ENCODE peak calls at places on chromosomes 7 and 10, in ten cellular contexts. One of them, this sample, is unnamed.

GRCh38 chr7:38881015-38881414 is 28.0 kb downstream of the VPS41 start:
- DNase-seq in neural crest cell: no peak
- DNase-seq in HL-60: no peak
- DNase-seq in stimulated activated CD4-positive, alpha-beta T cell treated with anti-CD3 and anti-CD28 coated beads, Interleukin-12 subunit alpha, Interleukin-12 subunit beta, amount 100 ng/mL, for 48 hours: no peak
- DNase-seq in left ventricle myocardium inferior: no peak
- DNase-seq in stimulated activated CD8-positive, alpha-beta memory T cell treated with anti-CD3 and anti-CD28 coated beads, Interleukin-15, amount 100 ng/mL, for 4 hours: no peak
- DNase-seq in HT1080: peak; percentile 26
- DNase-seq in fibroblast of the aortic adventitia: no peak
- DNase-seq in HuH-7.5: no peak
- DNase-seq in body of pancreas: no peak
- DNase-seq in this sample: no peak

GRCh38 chr7:111516612-111517011 is 45.7 kb downstream of the IMMP2L start:
- DNase-seq in neural crest cell: no peak
- DNase-seq in HL-60: no peak
- DNase-seq in stimulated activated CD4-positive, alpha-beta T cell treated with anti-CD3 and anti-CD28 coated beads, Interleukin-12 subunit alpha, Interleukin-12 subunit beta, amount 100 ng/mL, for 48 hours: no peak
- DNase-seq in left ventricle myocardium inferior: no peak
- DNase-seq in stimulated activated CD8-positive, alpha-beta memory T cell treated with anti-CD3 and anti-CD28 coated beads, Interleukin-15, amount 100 ng/mL, for 4 hours: no peak
- DNase-seq in HT1080: no peak
- DNase-seq in fibroblast of the aortic adventitia: no peak
- DNase-seq in HuH-7.5: no peak
- DNase-seq in body of pancreas: no peak
- DNase-seq in this sample: no peak

GRCh38 chr7:98867271-98867701 is 2.5 kb downstream of the TMEM130 start:
- DNase-seq in neural crest cell: no peak
- DNase-seq in HL-60: no peak
- DNase-seq in stimulated activated CD4-positive, alpha-beta T cell treated with anti-CD3 and anti-CD28 coated beads, Interleukin-12 subunit alpha, Interleukin-12 subunit beta, amount 100 ng/mL, for 48 hours: no peak
- DNase-seq in left ventricle myocardium inferior: no peak
- DNase-seq in stimulated activated CD8-positive, alpha-beta memory T cell treated with anti-CD3 and anti-CD28 coated beads, Interleukin-15, amount 100 ng/mL, for 4 hours: no peak
- DNase-seq in HT1080: no peak
- DNase-seq in fibroblast of the aortic adventitia: peak; percentile 61
- DNase-seq in HuH-7.5: no peak
- DNase-seq in body of pancreas: no peak
- DNase-seq in this sample: no peak

GRCh38 chr10:119919823-119920222 is 27.3 kb downstream of the SEC23IP start:
- DNase-seq in neural crest cell: no peak
- DNase-seq in HL-60: no peak
- DNase-seq in stimulated activated CD4-positive, alpha-beta T cell treated with anti-CD3 and anti-CD28 coated beads, Interleukin-12 subunit alpha, Interleukin-12 subunit beta, amount 100 ng/mL, for 48 hours: no peak
- DNase-seq in left ventricle myocardium inferior: no peak
- DNase-seq in stimulated activated CD8-positive, alpha-beta memory T cell treated with anti-CD3 and anti-CD28 coated beads, Interleukin-15, amount 100 ng/mL, for 4 hours: no peak
- DNase-seq in HT1080: no peak
- DNase-seq in fibroblast of the aortic adventitia: no peak
- DNase-seq in HuH-7.5: no peak
- DNase-seq in body of pancreas: no peak
- DNase-seq in this sample: no peak

GRCh38 chr10:126536148-126536547 is 134.3 kb downstream of the C10orf90 start:
- DNase-seq in neural crest cell: no peak
- DNase-seq in HL-60: no peak
- DNase-seq in stimulated activated CD4-positive, alpha-beta T cell treated with anti-CD3 and anti-CD28 coated beads, Interleukin-12 subunit alpha, Interleukin-12 subunit beta, amount 100 ng/mL, for 48 hours: no peak
- DNase-seq in left ventricle myocardium inferior: no peak
- DNase-seq in stimulated activated CD8-positive, alpha-beta memory T cell treated with anti-CD3 and anti-CD28 coated beads, Interleukin-15, amount 100 ng/mL, for 4 hours: no peak
- DNase-seq in HT1080: no peak
- DNase-seq in fibroblast of the aortic adventitia: peak; percentile 25
- DNase-seq in HuH-7.5: no peak
- DNase-seq in body of pancreas: no peak
- DNase-seq in this sample: no peak

GRCh38 chr7:29120955-29121354 is 25.4 kb downstream of the CPVL start:
- DNase-seq in neural crest cell: no peak
- DNase-seq in HL-60: no peak
- DNase-seq in stimulated activated CD4-positive, alpha-beta T cell treated with anti-CD3 and anti-CD28 coated beads, Interleukin-12 subunit alpha, Interleukin-12 subunit beta, amount 100 ng/mL, for 48 hours: no peak
- DNase-seq in left ventricle myocardium inferior: no peak
- DNase-seq in stimulated activated CD8-positive, alpha-beta memory T cell treated with anti-CD3 and anti-CD28 coated beads, Interleukin-15, amount 100 ng/mL, for 4 hours: no peak
- DNase-seq in HT1080: no peak
- DNase-seq in fibroblast of the aortic adventitia: no peak
- DNase-seq in HuH-7.5: no peak
- DNase-seq in body of pancreas: no peak
- DNase-seq in this sample: no peak

GRCh38 chr7:110940756-110941155 is 150.2 kb upstream of the LRRN3 start:
- DNase-seq in neural crest cell: no peak
- DNase-seq in HL-60: no peak
- DNase-seq in stimulated activated CD4-positive, alpha-beta T cell treated with anti-CD3 and anti-CD28 coated beads, Interleukin-12 subunit alpha, Interleukin-12 subunit beta, amount 100 ng/mL, for 48 hours: no peak
- DNase-seq in left ventricle myocardium inferior: no peak
- DNase-seq in stimulated activated CD8-positive, alpha-beta memory T cell treated with anti-CD3 and anti-CD28 coated beads, Interleukin-15, amount 100 ng/mL, for 4 hours: no peak
- DNase-seq in HT1080: no peak
- DNase-seq in fibroblast of the aortic adventitia: no peak
- DNase-seq in HuH-7.5: no peak
- DNase-seq in body of pancreas: no peak
- DNase-seq in this sample: no peak

GRCh38 chr10:1980459-1980858 is 243.1 kb upstream of the ADARB2 start:
- DNase-seq in neural crest cell: no peak
- DNase-seq in HL-60: no peak
- DNase-seq in stimulated activated CD4-positive, alpha-beta T cell treated with anti-CD3 and anti-CD28 coated beads, Interleukin-12 subunit alpha, Interleukin-12 subunit beta, amount 100 ng/mL, for 48 hours: no peak
- DNase-seq in left ventricle myocardium inferior: no peak
- DNase-seq in stimulated activated CD8-positive, alpha-beta memory T cell treated with anti-CD3 and anti-CD28 coated beads, Interleukin-15, amount 100 ng/mL, for 4 hours: no peak
- DNase-seq in HT1080: no peak
- DNase-seq in fibroblast of the aortic adventitia: no peak
- DNase-seq in HuH-7.5: no peak
- DNase-seq in body of pancreas: no peak
- DNase-seq in this sample: no peak

GRCh38 chr7:107044347-107045194 is at the start of gene PRKAR2B:
- DNase-seq in neural crest cell: peak; percentile 75
- DNase-seq in HL-60: peak; percentile 32
- DNase-seq in stimulated activated CD4-positive, alpha-beta T cell treated with anti-CD3 and anti-CD28 coated beads, Interleukin-12 subunit alpha, Interleukin-12 subunit beta, amount 100 ng/mL, for 48 hours: peak; percentile 29
- DNase-seq in left ventricle myocardium inferior: peak; percentile 80
- DNase-seq in stimulated activated CD8-positive, alpha-beta memory T cell treated with anti-CD3 and anti-CD28 coated beads, Interleukin-15, amount 100 ng/mL, for 4 hours: peak; percentile 59
- DNase-seq in HT1080: peak; percentile 73
- DNase-seq in fibroblast of the aortic adventitia: peak; percentile 31
- DNase-seq in HuH-7.5: peak; percentile 86
- DNase-seq in body of pancreas: peak; percentile 69
- DNase-seq in this sample: no peak

GRCh38 chr7:128878226-128879105 is 15.8 kb downstream of the ATP6V1F start:
- DNase-seq in neural crest cell: no peak
- DNase-seq in HL-60: no peak
- DNase-seq in stimulated activated CD4-positive, alpha-beta T cell treated with anti-CD3 and anti-CD28 coated beads, Interleukin-12 subunit alpha, Interleukin-12 subunit beta, amount 100 ng/mL, for 48 hours: no peak
- DNase-seq in left ventricle myocardium inferior: peak; percentile 6
- DNase-seq in stimulated activated CD8-positive, alpha-beta memory T cell treated with anti-CD3 and anti-CD28 coated beads, Interleukin-15, amount 100 ng/mL, for 4 hours: no peak
- DNase-seq in HT1080: no peak
- DNase-seq in fibroblast of the aortic adventitia: no peak
- DNase-seq in HuH-7.5: no peak
- DNase-seq in body of pancreas: no peak
- DNase-seq in this sample: no peak

GRCh38 chr10:12499587-12499986 is 150.2 kb downstream of the CAMK1D start:
- DNase-seq in neural crest cell: no peak
- DNase-seq in HL-60: no peak
- DNase-seq in stimulated activated CD4-positive, alpha-beta T cell treated with anti-CD3 and anti-CD28 coated beads, Interleukin-12 subunit alpha, Interleukin-12 subunit beta, amount 100 ng/mL, for 48 hours: no peak
- DNase-seq in left ventricle myocardium inferior: no peak
- DNase-seq in stimulated activated CD8-positive, alpha-beta memory T cell treated with anti-CD3 and anti-CD28 coated beads, Interleukin-15, amount 100 ng/mL, for 4 hours: no peak
- DNase-seq in HT1080: no peak
- DNase-seq in fibroblast of the aortic adventitia: peak; percentile 20
- DNase-seq in HuH-7.5: no peak
- DNase-seq in body of pancreas: no peak
- DNase-seq in this sample: no peak

GRCh38 chr7:14734839-14735321 is 167.7 kb downstream of the DGKB start:
- DNase-seq in neural crest cell: peak; percentile 1
- DNase-seq in HL-60: no peak
- DNase-seq in stimulated activated CD4-positive, alpha-beta T cell treated with anti-CD3 and anti-CD28 coated beads, Interleukin-12 subunit alpha, Interleukin-12 subunit beta, amount 100 ng/mL, for 48 hours: no peak
- DNase-seq in left ventricle myocardium inferior: no peak
- DNase-seq in stimulated activated CD8-positive, alpha-beta memory T cell treated with anti-CD3 and anti-CD28 coated beads, Interleukin-15, amount 100 ng/mL, for 4 hours: no peak
- DNase-seq in HT1080: no peak
- DNase-seq in fibroblast of the aortic adventitia: no peak
- DNase-seq in HuH-7.5: peak; percentile 29
- DNase-seq in body of pancreas: peak; percentile 15
- DNase-seq in this sample: no peak

GRCh38 chr7:94089806-94090205 is 85.7 kb upstream of the BET1 start:
- DNase-seq in neural crest cell: no peak
- DNase-seq in HL-60: no peak
- DNase-seq in stimulated activated CD4-positive, alpha-beta T cell treated with anti-CD3 and anti-CD28 coated beads, Interleukin-12 subunit alpha, Interleukin-12 subunit beta, amount 100 ng/mL, for 48 hours: no peak
- DNase-seq in left ventricle myocardium inferior: no peak
- DNase-seq in stimulated activated CD8-positive, alpha-beta memory T cell treated with anti-CD3 and anti-CD28 coated beads, Interleukin-15, amount 100 ng/mL, for 4 hours: no peak
- DNase-seq in HT1080: no peak
- DNase-seq in fibroblast of the aortic adventitia: no peak
- DNase-seq in HuH-7.5: no peak
- DNase-seq in body of pancreas: no peak
- DNase-seq in this sample: no peak

GRCh38 chr7:70006411-70006920 is 408.2 kb downstream of the AUTS2 start:
- DNase-seq in neural crest cell: no peak
- DNase-seq in HL-60: no peak
- DNase-seq in stimulated activated CD4-positive, alpha-beta T cell treated with anti-CD3 and anti-CD28 coated beads, Interleukin-12 subunit alpha, Interleukin-12 subunit beta, amount 100 ng/mL, for 48 hours: no peak
- DNase-seq in left ventricle myocardium inferior: no peak
- DNase-seq in stimulated activated CD8-positive, alpha-beta memory T cell treated with anti-CD3 and anti-CD28 coated beads, Interleukin-15, amount 100 ng/mL, for 4 hours: no peak
- DNase-seq in HT1080: no peak
- DNase-seq in fibroblast of the aortic adventitia: no peak
- DNase-seq in HuH-7.5: no peak
- DNase-seq in body of pancreas: no peak
- DNase-seq in this sample: no peak

GRCh38 chr7:73734619-73735525 is 3.7 kb downstream of the ABHD11 start:
- DNase-seq in neural crest cell: peak; percentile 72
- DNase-seq in HL-60: peak; percentile 91
- DNase-seq in stimulated activated CD4-positive, alpha-beta T cell treated with anti-CD3 and anti-CD28 coated beads, Interleukin-12 subunit alpha, Interleukin-12 subunit beta, amount 100 ng/mL, for 48 hours: peak; percentile 90
- DNase-seq in left ventricle myocardium inferior: peak; percentile 43
- DNase-seq in stimulated activated CD8-positive, alpha-beta memory T cell treated with anti-CD3 and anti-CD28 coated beads, Interleukin-15, amount 100 ng/mL, for 4 hours: peak; percentile 54
- DNase-seq in HT1080: peak; percentile 89
- DNase-seq in fibroblast of the aortic adventitia: peak; percentile 67
- DNase-seq in HuH-7.5: peak; percentile 68
- DNase-seq in body of pancreas: peak; percentile 88
- DNase-seq in this sample: peak; percentile 90

GRCh38 chr7:30524545-30524944 is 19.9 kb upstream of the GGCT start:
- DNase-seq in neural crest cell: no peak
- DNase-seq in HL-60: no peak
- DNase-seq in stimulated activated CD4-positive, alpha-beta T cell treated with anti-CD3 and anti-CD28 coated beads, Interleukin-12 subunit alpha, Interleukin-12 subunit beta, amount 100 ng/mL, for 48 hours: no peak
- DNase-seq in left ventricle myocardium inferior: no peak
- DNase-seq in stimulated activated CD8-positive, alpha-beta memory T cell treated with anti-CD3 and anti-CD28 coated beads, Interleukin-15, amount 100 ng/mL, for 4 hours: no peak
- DNase-seq in HT1080: peak; percentile 25
- DNase-seq in fibroblast of the aortic adventitia: no peak
- DNase-seq in HuH-7.5: no peak
- DNase-seq in body of pancreas: no peak
- DNase-seq in this sample: no peak

GRCh38 chr10:14074062-14074884 is 256.5 kb downstream of the FRMD4A start:
- DNase-seq in neural crest cell: no peak
- DNase-seq in HL-60: no peak
- DNase-seq in stimulated activated CD4-positive, alpha-beta T cell treated with anti-CD3 and anti-CD28 coated beads, Interleukin-12 subunit alpha, Interleukin-12 subunit beta, amount 100 ng/mL, for 48 hours: no peak
- DNase-seq in left ventricle myocardium inferior: peak; percentile 84
- DNase-seq in stimulated activated CD8-positive, alpha-beta memory T cell treated with anti-CD3 and anti-CD28 coated beads, Interleukin-15, amount 100 ng/mL, for 4 hours: no peak
- DNase-seq in HT1080: peak; percentile 96
- DNase-seq in fibroblast of the aortic adventitia: peak; percentile 100
- DNase-seq in HuH-7.5: peak; percentile 22
- DNase-seq in body of pancreas: peak; percentile 84
- DNase-seq in this sample: peak; percentile 44

GRCh38 chr10:62650411-62650810 is 154.1 kb upstream of the ADO start:
- DNase-seq in neural crest cell: no peak
- DNase-seq in HL-60: no peak
- DNase-seq in stimulated activated CD4-positive, alpha-beta T cell treated with anti-CD3 and anti-CD28 coated beads, Interleukin-12 subunit alpha, Interleukin-12 subunit beta, amount 100 ng/mL, for 48 hours: no peak
- DNase-seq in left ventricle myocardium inferior: no peak
- DNase-seq in stimulated activated CD8-positive, alpha-beta memory T cell treated with anti-CD3 and anti-CD28 coated beads, Interleukin-15, amount 100 ng/mL, for 4 hours: no peak
- DNase-seq in HT1080: no peak
- DNase-seq in fibroblast of the aortic adventitia: no peak
- DNase-seq in HuH-7.5: no peak
- DNase-seq in body of pancreas: no peak
- DNase-seq in this sample: no peak

GRCh38 chr7:73606801-73607691 is 17.3 kb downstream of the MLXIPL start:
- DNase-seq in neural crest cell: peak; percentile 89
- DNase-seq in HL-60: peak; percentile 27
- DNase-seq in stimulated activated CD4-positive, alpha-beta T cell treated with anti-CD3 and anti-CD28 coated beads, Interleukin-12 subunit alpha, Interleukin-12 subunit beta, amount 100 ng/mL, for 48 hours: peak; percentile 53
- DNase-seq in left ventricle myocardium inferior: peak; percentile 33
- DNase-seq in stimulated activated CD8-positive, alpha-beta memory T cell treated with anti-CD3 and anti-CD28 coated beads, Interleukin-15, amount 100 ng/mL, for 4 hours: peak; percentile 23
- DNase-seq in HT1080: no peak
- DNase-seq in fibroblast of the aortic adventitia: peak; percentile 42
- DNase-seq in HuH-7.5: peak; percentile 74
- DNase-seq in body of pancreas: peak; percentile 58
- DNase-seq in this sample: peak; percentile 30

GRCh38 chr10:130377986-130378545 is 241.9 kb downstream of the GLRX3 start:
- DNase-seq in neural crest cell: no peak
- DNase-seq in HL-60: no peak
- DNase-seq in stimulated activated CD4-positive, alpha-beta T cell treated with anti-CD3 and anti-CD28 coated beads, Interleukin-12 subunit alpha, Interleukin-12 subunit beta, amount 100 ng/mL, for 48 hours: no peak
- DNase-seq in left ventricle myocardium inferior: no peak
- DNase-seq in stimulated activated CD8-positive, alpha-beta memory T cell treated with anti-CD3 and anti-CD28 coated beads, Interleukin-15, amount 100 ng/mL, for 4 hours: no peak
- DNase-seq in HT1080: no peak
- DNase-seq in fibroblast of the aortic adventitia: no peak
- DNase-seq in HuH-7.5: no peak
- DNase-seq in body of pancreas: no peak
- DNase-seq in this sample: no peak

GRCh38 chr7:99949645-99950228 is 20.3 kb upstream of the GJC3 start:
- DNase-seq in neural crest cell: no peak
- DNase-seq in HL-60: no peak
- DNase-seq in stimulated activated CD4-positive, alpha-beta T cell treated with anti-CD3 and anti-CD28 coated beads, Interleukin-12 subunit alpha, Interleukin-12 subunit beta, amount 100 ng/mL, for 48 hours: no peak
- DNase-seq in left ventricle myocardium inferior: no peak
- DNase-seq in stimulated activated CD8-positive, alpha-beta memory T cell treated with anti-CD3 and anti-CD28 coated beads, Interleukin-15, amount 100 ng/mL, for 4 hours: no peak
- DNase-seq in HT1080: no peak
- DNase-seq in fibroblast of the aortic adventitia: peak; percentile 45
- DNase-seq in HuH-7.5: no peak
- DNase-seq in body of pancreas: no peak
- DNase-seq in this sample: peak; percentile 34

GRCh38 chr10:78212134-78212785 is 178.6 kb downstream of the RPS24 start:
- DNase-seq in neural crest cell: no peak
- DNase-seq in HL-60: no peak
- DNase-seq in stimulated activated CD4-positive, alpha-beta T cell treated with anti-CD3 and anti-CD28 coated beads, Interleukin-12 subunit alpha, Interleukin-12 subunit beta, amount 100 ng/mL, for 48 hours: no peak
- DNase-seq in left ventricle myocardium inferior: peak; percentile 52
- DNase-seq in stimulated activated CD8-positive, alpha-beta memory T cell treated with anti-CD3 and anti-CD28 coated beads, Interleukin-15, amount 100 ng/mL, for 4 hours: no peak
- DNase-seq in HT1080: no peak
- DNase-seq in fibroblast of the aortic adventitia: peak; percentile 47
- DNase-seq in HuH-7.5: no peak
- DNase-seq in body of pancreas: no peak
- DNase-seq in this sample: no peak

GRCh38 chr7:19413444-19413965 is 268.3 kb upstream of the FERD3L start:
- DNase-seq in neural crest cell: no peak
- DNase-seq in HL-60: no peak
- DNase-seq in stimulated activated CD4-positive, alpha-beta T cell treated with anti-CD3 and anti-CD28 coated beads, Interleukin-12 subunit alpha, Interleukin-12 subunit beta, amount 100 ng/mL, for 48 hours: no peak
- DNase-seq in left ventricle myocardium inferior: no peak
- DNase-seq in stimulated activated CD8-positive, alpha-beta memory T cell treated with anti-CD3 and anti-CD28 coated beads, Interleukin-15, amount 100 ng/mL, for 4 hours: no peak
- DNase-seq in HT1080: no peak
- DNase-seq in fibroblast of the aortic adventitia: no peak
- DNase-seq in HuH-7.5: no peak
- DNase-seq in body of pancreas: no peak
- DNase-seq in this sample: no peak

GRCh38 chr10:102593074-102593803 is 51.0 kb upstream of the TRIM8 start:
- DNase-seq in neural crest cell: no peak
- DNase-seq in HL-60: no peak
- DNase-seq in stimulated activated CD4-positive, alpha-beta T cell treated with anti-CD3 and anti-CD28 coated beads, Interleukin-12 subunit alpha, Interleukin-12 subunit beta, amount 100 ng/mL, for 48 hours: no peak
- DNase-seq in left ventricle myocardium inferior: no peak
- DNase-seq in stimulated activated CD8-positive, alpha-beta memory T cell treated with anti-CD3 and anti-CD28 coated beads, Interleukin-15, amount 100 ng/mL, for 4 hours: no peak
- DNase-seq in HT1080: peak; percentile 95
- DNase-seq in fibroblast of the aortic adventitia: no peak
- DNase-seq in HuH-7.5: no peak
- DNase-seq in body of pancreas: no peak
- DNase-seq in this sample: no peak

GRCh38 chr7:138169441-138169851 is 93.2 kb downstream of the AKR1D1 start:
- DNase-seq in neural crest cell: no peak
- DNase-seq in HL-60: no peak
- DNase-seq in stimulated activated CD4-positive, alpha-beta T cell treated with anti-CD3 and anti-CD28 coated beads, Interleukin-12 subunit alpha, Interleukin-12 subunit beta, amount 100 ng/mL, for 48 hours: no peak
- DNase-seq in left ventricle myocardium inferior: no peak
- DNase-seq in stimulated activated CD8-positive, alpha-beta memory T cell treated with anti-CD3 and anti-CD28 coated beads, Interleukin-15, amount 100 ng/mL, for 4 hours: no peak
- DNase-seq in HT1080: no peak
- DNase-seq in fibroblast of the aortic adventitia: no peak
- DNase-seq in HuH-7.5: no peak
- DNase-seq in body of pancreas: no peak
- DNase-seq in this sample: no peak

GRCh38 chr10:63889756-63890155 is 368.6 kb downstream of the REEP3 start:
- DNase-seq in neural crest cell: no peak
- DNase-seq in HL-60: no peak
- DNase-seq in stimulated activated CD4-positive, alpha-beta T cell treated with anti-CD3 and anti-CD28 coated beads, Interleukin-12 subunit alpha, Interleukin-12 subunit beta, amount 100 ng/mL, for 48 hours: no peak
- DNase-seq in left ventricle myocardium inferior: no peak
- DNase-seq in stimulated activated CD8-positive, alpha-beta memory T cell treated with anti-CD3 and anti-CD28 coated beads, Interleukin-15, amount 100 ng/mL, for 4 hours: no peak
- DNase-seq in HT1080: no peak
- DNase-seq in fibroblast of the aortic adventitia: no peak
- DNase-seq in HuH-7.5: no peak
- DNase-seq in body of pancreas: no peak
- DNase-seq in this sample: no peak

GRCh38 chr7:80498481-80499349 is 13.1 kb downstream of the GNAT3 start:
- DNase-seq in neural crest cell: no peak
- DNase-seq in HL-60: no peak
- DNase-seq in stimulated activated CD4-positive, alpha-beta T cell treated with anti-CD3 and anti-CD28 coated beads, Interleukin-12 subunit alpha, Interleukin-12 subunit beta, amount 100 ng/mL, for 48 hours: no peak
- DNase-seq in left ventricle myocardium inferior: no peak
- DNase-seq in stimulated activated CD8-positive, alpha-beta memory T cell treated with anti-CD3 and anti-CD28 coated beads, Interleukin-15, amount 100 ng/mL, for 4 hours: no peak
- DNase-seq in HT1080: no peak
- DNase-seq in fibroblast of the aortic adventitia: peak; percentile 16
- DNase-seq in HuH-7.5: no peak
- DNase-seq in body of pancreas: no peak
- DNase-seq in this sample: peak; percentile 3

GRCh38 chr10:95341716-95342130 is 50.9 kb upstream of the PDLIM1 start:
- DNase-seq in neural crest cell: no peak
- DNase-seq in HL-60: no peak
- DNase-seq in stimulated activated CD4-positive, alpha-beta T cell treated with anti-CD3 and anti-CD28 coated beads, Interleukin-12 subunit alpha, Interleukin-12 subunit beta, amount 100 ng/mL, for 48 hours: no peak
- DNase-seq in left ventricle myocardium inferior: no peak
- DNase-seq in stimulated activated CD8-positive, alpha-beta memory T cell treated with anti-CD3 and anti-CD28 coated beads, Interleukin-15, amount 100 ng/mL, for 4 hours: no peak
- DNase-seq in HT1080: no peak
- DNase-seq in fibroblast of the aortic adventitia: no peak
- DNase-seq in HuH-7.5: no peak
- DNase-seq in body of pancreas: no peak
- DNase-seq in this sample: no peak

This sample was measured in RKO.